ENCODE peak calls at places on chromosomes 2 and 18, in eight cellular contexts. K is neural progenitor cell, R is endothelial cell of umbilical vein, M is cardiac muscle cell, Z is tibial nerve, W is heart right ventricle, J is IMR-90, P is HCT116. F is an unnamed sample. For H3K4me1, the result is how much of the 10 kb centered on the place peaks cover.

GRCh38 chr2:20594048-20594750 is 56.7 kb downstream of the HS1BP3 start:
- DNase-seq in K (no peak), R (no peak), M (no peak), Z (peak), W (no peak), J (no peak), P (no peak), F (peak)

GRCh38 chr2:118097657-118098056 is 9.4 kb downstream of the INSIG2 start:
- DNase-seq in K (no peak), R (peak), M (peak), Z (no peak), W (no peak), J (peak), P (no peak), F (no peak)

GRCh38 chr2:188291617-188292445 is at the start of gene GULP1:
- DNase-seq in K (peak), R (peak), M (peak), Z (peak), W (peak), J (peak), P (no peak), F (peak)

GRCh38 chr18:23560186-23560585 is 26.1 kb downstream of the NPC1 start:
- DNase-seq in K (no peak), R (no peak), M (no peak), Z (no peak), W (no peak), J (no peak), P (no peak), F (no peak)

GRCh38 chr2:114518738-114519137 is 76.3 kb downstream of the DPP10 start:
- DNase-seq in K (no peak), R (no peak), M (no peak), Z (no peak), W (no peak), J (no peak), P (no peak), F (no peak)

GRCh38 chr2:2698182-2699116 is 367.4 kb upstream of the MYT1L start:
- DNase-seq in K (peak), R (no peak), M (no peak), Z (no peak), W (no peak), J (no peak), P (peak), F (no peak)

GRCh38 chr2:46697830-46698323 is 217.7 kb downstream of the MCFD2 start:
- DNase-seq in K (peak), R (no peak), M (no peak), Z (no peak), W (no peak), J (no peak), P (no peak), F (no peak)

GRCh38 chr2:68824831-68825230 is 46.4 kb downstream of the BMP10 start:
- DNase-seq in K (no peak), R (no peak), M (peak), Z (no peak), W (no peak), J (peak), P (no peak), F (no peak)

GRCh38 chr2:20209373-20210109 is 15.4 kb downstream of the SDC1 start:
- DNase-seq in K (no peak), R (no peak), M (no peak), Z (no peak), W (no peak), J (no peak), P (no peak), F (no peak)

GRCh38 chr2:3727397-3728045 is 24.1 kb downstream of the DCDC2C start:
- DNase-seq in K (peak), R (no peak), M (no peak), Z (no peak), W (no peak), J (no peak), P (no peak), F (no peak)

GRCh38 chr2:23487735-23488492 is 102.9 kb downstream of the KLHL29 start:
- DNase-seq in K (no peak), R (no peak), M (peak), Z (no peak), W (no peak), J (peak), P (peak), F (peak)

GRCh38 chr2:207230261-207231105 is 64.7 kb upstream of the KLF7 start:
- DNase-seq in K (peak), R (peak), M (peak), Z (no peak), W (no peak), J (no peak), P (peak), F (no peak)

GRCh38 chr18:7608174-7608550 is 41.0 kb downstream of the PTPRM start:
- DNase-seq in K (no peak), R (no peak), M (peak), Z (no peak), W (no peak), J (peak), P (no peak), F (no peak)

GRCh38 chr18:471701-472100 is 28.8 kb downstream of the COLEC12 start:
- DNase-seq in K (no peak), R (no peak), M (peak), Z (no peak), W (no peak), J (no peak), P (no peak), F (no peak)

GRCh38 chr18:475202-475624 is 25.3 kb downstream of the COLEC12 start:
- DNase-seq in K (no peak), R (peak), M (peak), Z (no peak), W (peak), J (peak), P (no peak), F (no peak)

GRCh38 chr18:476368-476767 is 24.1 kb downstream of the COLEC12 start:
- DNase-seq in K (no peak), R (no peak), M (no peak), Z (no peak), W (no peak), J (no peak), P (no peak), F (no peak)

GRCh38 chr18:474416-474815 is 26.1 kb downstream of the COLEC12 start:
- DNase-seq in K (no peak), R (no peak), M (peak), Z (no peak), W (no peak), J (no peak), P (no peak), F (no peak)

GRCh38 chr18:473687-474265 is 26.7 kb downstream of the COLEC12 start:
- DNase-seq in K (no peak), R (no peak), M (peak), Z (no peak), W (no peak), J (no peak), P (no peak), F (no peak)
- H3K27ac ChIP-seq in K (no peak), R (no peak), M (peak), Z (peak), W (no peak), J (no peak), P (no peak), F (no peak)

DNA sequence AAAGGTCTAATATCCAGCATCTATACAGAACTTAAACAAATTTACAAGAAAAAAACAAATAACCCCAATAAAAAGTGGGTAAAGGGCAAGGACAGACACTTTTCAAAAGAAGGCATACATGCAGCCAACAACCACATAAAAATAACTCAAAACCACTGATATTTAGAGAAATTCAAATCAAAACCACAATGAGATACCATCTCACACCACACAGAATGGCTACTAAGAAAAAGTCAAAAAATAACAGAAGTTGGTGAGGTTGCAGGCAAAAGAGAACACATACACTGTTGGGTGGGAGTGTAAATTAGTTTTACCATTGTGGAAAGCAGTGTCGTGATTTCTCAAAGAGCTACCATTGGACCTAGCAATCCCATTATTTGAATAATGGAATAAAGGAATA is 1973.9 kb upstream of the LRRTM1 start:
- DNase-seq in K (no peak), R (no peak), M (no peak), Z (no peak), W (no peak), J (no peak), P (no peak), F (no peak)
- H3K4me1 ChIP-seq in K (under half), R (under half), M (under half), Z (under half), W (under half), J (under half), P (under half), F (under half)

GRCh38 chr18:27860701-27861107 is 316.2 kb downstream of the CDH2 start:
- DNase-seq in K (no peak), R (no peak), M (peak), Z (no peak), W (peak), J (peak), P (no peak), F (no peak)
- H3K4me3 ChIP-seq in K (no peak), R (no peak), M (no peak), Z (no peak), W (no peak), J (no peak), P (no peak), F (no peak)

GRCh38 chr2:136510244-136510643 is 255.1 kb upstream of the THSD7B start:
- DNase-seq in K (peak), R (no peak), M (no peak), Z (no peak), W (no peak), J (no peak), P (no peak), F (no peak)
- H3K27ac ChIP-seq in K (peak), R (no peak), M (no peak), Z (no peak), W (no peak), J (no peak), P (no peak), F (no peak)

GRCh38 chr2:30240162-30240696 is 8.9 kb downstream of the LBH start:
- DNase-seq in K (no peak), R (no peak), M (no peak), Z (no peak), W (no peak), J (no peak), P (no peak), F (no peak)
- H3K4me1 ChIP-seq in K (under half), R (under half), M (half or more), Z (under half), W (under half), J (under half), P (under half), F (under half)

DNA sequence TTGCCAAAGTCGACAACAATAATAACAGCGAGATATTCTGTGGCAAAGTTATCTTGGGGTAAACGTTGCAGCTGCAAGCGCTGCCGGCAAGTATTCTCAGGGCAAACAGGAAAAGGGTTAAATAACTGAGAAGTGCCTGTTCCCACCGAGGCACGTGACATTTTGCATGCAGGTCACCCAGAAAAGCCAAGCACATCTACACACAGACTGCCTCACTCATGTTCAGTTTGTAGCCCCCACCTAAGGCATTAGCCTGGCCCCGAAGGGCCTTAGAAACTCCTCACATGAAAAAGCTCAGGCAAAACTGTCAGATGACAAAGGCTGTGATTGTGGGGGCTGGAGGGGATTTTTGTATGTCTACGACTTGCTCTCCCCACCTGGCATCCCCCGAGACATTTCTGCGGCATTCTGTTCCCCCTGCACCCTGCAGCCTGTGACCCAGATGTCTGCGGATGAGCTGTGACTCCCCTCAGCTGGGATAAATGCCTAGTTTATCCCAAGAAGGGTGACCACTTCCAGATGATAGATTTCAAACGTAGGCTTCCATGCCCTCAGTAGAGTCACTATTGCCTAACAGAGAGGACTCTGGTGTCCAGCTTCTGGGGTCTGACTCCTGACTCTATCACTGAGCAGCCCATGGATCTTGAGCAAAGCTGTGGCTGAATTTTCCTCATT is 215.2 kb upstream of the SIX2 start:
- DNase-seq in K (no peak), R (peak), M (no peak), Z (no peak), W (no peak), J (no peak), P (no peak), F (no peak)
- H3K4me3 ChIP-seq in K (no peak), R (no peak), M (no peak), Z (no peak), W (no peak), J (no peak), P (no peak), F (no peak)

GRCh38 chr2:202026507-202026906 is 7.1 kb upstream of the FZD7 start:
- DNase-seq in K (no peak), R (no peak), M (no peak), Z (no peak), W (no peak), J (no peak), P (no peak), F (no peak)
- H3K27ac ChIP-seq in K (no peak), R (no peak), M (no peak), Z (no peak), W (no peak), J (no peak), P (no peak), F (no peak)

GRCh38 chr18:50830544-50830943 is 10.7 kb upstream of the MRO start:
- DNase-seq in K (no peak), R (no peak), M (no peak), Z (no peak), W (no peak), J (no peak), P (no peak), F (no peak)

GRCh38 chr18:50829644-50830043 is 9.8 kb upstream of the MRO start:
- DNase-seq in K (no peak), R (no peak), M (no peak), Z (no peak), W (no peak), J (no peak), P (no peak), F (no peak)

GRCh38 chr18:50836521-50836957 is 16.7 kb upstream of the MRO start:
- DNase-seq in K (no peak), R (peak), M (peak), Z (no peak), W (no peak), J (peak), P (no peak), F (no peak)

DNA sequence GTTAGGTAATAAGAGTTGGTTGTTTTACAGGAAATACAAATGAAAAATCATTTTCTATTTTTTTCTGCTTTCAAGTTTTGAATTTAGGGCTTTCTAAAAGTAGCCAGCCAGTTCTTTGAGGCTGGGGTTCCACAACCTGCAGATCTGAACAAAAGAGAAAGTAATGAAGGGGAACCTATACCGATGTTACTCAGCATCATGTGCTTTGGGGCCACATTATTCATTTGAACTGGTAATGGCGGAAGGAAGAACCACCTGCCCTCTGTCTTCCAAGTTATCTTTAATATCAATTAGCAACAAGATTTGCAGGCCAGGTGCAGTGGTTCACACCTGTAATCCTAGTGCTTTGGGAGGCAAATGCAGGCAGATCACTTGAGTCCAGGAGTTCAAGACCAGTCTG is 12.9 kb upstream of the MRO start:
- DNase-seq in K (no peak), R (no peak), M (no peak), Z (no peak), W (no peak), J (no peak), P (no peak), F (no peak)
- H3K4me1 ChIP-seq in K (under half), R (under half), M (under half), Z (under half), W (under half), J (under half), P (under half), F (under half)

F was measured in left lung.